ENCODE peak calls at places on chromosomes 7 and 10, in four cellular contexts. V is GM06990; T is CD4-positive, CD25-positive, alpha-beta regulatory T cell; W is stimulated activated CD4-positive, alpha-beta T cell treated with anti-CD3 and anti-CD28 coated beads, Interleukin-2, amount 100 ng/mL, for 48 hours. X is an unnamed sample.

GRCh38 chr7:140639366-140640053 is 1.1 kb downstream of the DENND2A start:
- DNase-seq in V (no peak), T (no peak), W (no peak), X (no peak)

GRCh38 chr7:140607441-140607989 is 33.1 kb downstream of the DENND2A start:
- DNase-seq in T (no peak), W (no peak), V (no peak), X (no peak)

GRCh38 chr10:129564923-129565322 is 97.9 kb downstream of the MGMT start:
- DNase-seq in T (no peak), W (no peak), V (no peak), X (no peak)

GRCh38 chr10:33804534-33804933 is 470.1 kb upstream of the NRP1 start:
- DNase-seq in T (no peak), V (no peak), W (no peak), X (no peak)

GRCh38 chr7:70060298-70061068 is 462.2 kb downstream of the AUTS2 start:
- DNase-seq in V (no peak), W (no peak), T (no peak), X (no peak)

GRCh38 chr10:17510242-17510908 is 56.0 kb upstream of the ST8SIA6 start:
- DNase-seq in T (no peak), W (no peak), V (peak), X (no peak)

GRCh38 chr10:131856441-131857094 is 44.2 kb upstream of the PPP2R2D start:
- DNase-seq in W (no peak), V (no peak), T (no peak), X (no peak)

GRCh38 chr10:108877130-108877529 is 1046.2 kb downstream of the XPNPEP1 start:
- DNase-seq in V (no peak), T (no peak), W (no peak), X (no peak)

GRCh38 chr7:1809601-1810258 is 139.7 kb downstream of the ELFN1 start:
- DNase-seq in W (no peak), T (no peak), V (no peak), X (no peak)

GRCh38 chr10:6204341-6205191 is 1.8 kb downstream of the PFKFB3 start:
- DNase-seq in W (no peak), T (no peak), V (no peak), X (peak)

GRCh38 chr10:59873924-59874323 is 32.4 kb downstream of the CCDC6 start:
- DNase-seq in T (no peak), V (peak), W (no peak), X (peak)

GRCh38 chr7:47266799-47267198 is 315.1 kb downstream of the TNS3 start:
- DNase-seq in V (no peak), T (no peak), W (no peak), X (no peak)

GRCh38 chr10:91621483-91622113 is 11.3 kb downstream of the PPP1R3C start:
- DNase-seq in W (no peak), V (no peak), T (no peak), X (no peak)

GRCh38 chr10:77504870-77505257 is 132.7 kb downstream of the KCNMA1 start:
- DNase-seq in V (no peak), T (no peak), W (no peak), X (no peak)

GRCh38 chr10:114584419-114584818 is 73.7 kb downstream of the ABLIM1 start:
- DNase-seq in V (no peak), W (no peak), T (no peak), X (no peak)

GRCh38 chr10:92740762-92741161 is 51.0 kb downstream of the HHEX start:
- DNase-seq in T (no peak), V (no peak), W (no peak), X (no peak)

GRCh38 chr10:114328876-114329275 is 75.4 kb downstream of the AFAP1L2 start:
- DNase-seq in T (no peak), W (no peak), V (no peak), X (no peak)

GRCh38 chr10:78910021-78910420 is 158.7 kb upstream of the ZMIZ1 start:
- DNase-seq in T (no peak), W (no peak), V (no peak), X (no peak)

GRCh38 chr7:14504134-14504533 is 398.4 kb downstream of the DGKB start:
- DNase-seq in V (no peak), W (no peak), T (no peak), X (no peak)

GRCh38 chr10:43775379-43775778 is 126.7 kb upstream of the ZNF32 start:
- DNase-seq in T (no peak), W (no peak), V (no peak), X (no peak)

GRCh38 chr10:12703813-12704212 is 297.7 kb downstream of the CCDC3 start:
- DNase-seq in T (no peak), V (no peak), W (no peak), X (no peak)

GRCh38 chr10:71542476-71542875 is 145.8 kb downstream of the CDH23 start:
- DNase-seq in T (no peak), W (no peak), V (no peak), X (no peak)

GRCh38 chr10:110898391-110898790 is 20.6 kb downstream of the BBIP1 start:
- DNase-seq in V (no peak), W (no peak), T (no peak), X (no peak)

GRCh38 chr10:127148066-127148932 is 48.1 kb downstream of the INSYN2A start:
- DNase-seq in T (no peak), V (no peak), W (no peak), X (no peak)

GRCh38 chr7:55212838-55213237 is 152.3 kb upstream of the LANCL2 start:
- DNase-seq in W (no peak), T (no peak), V (no peak), X (no peak)

GRCh38 chr7:105578496-105578895 is 2.8 kb downstream of the EFCAB10 start:
- DNase-seq in W (no peak), V (no peak), T (no peak), X (no peak)

GRCh38 chr10:4191354-4191753 is 406.3 kb upstream of the KLF6 start:
- DNase-seq in W (no peak), T (no peak), V (no peak), X (no peak)

GRCh38 chr7:71491331-71491730 is 359.4 kb downstream of the GALNT17 start:
- DNase-seq in V (no peak), W (no peak), T (no peak), X (no peak)

GRCh38 chr7:46218461-46219202 is 297.6 kb upstream of the IGFBP3 start:
- DNase-seq in W (no peak), T (no peak), V (no peak), X (no peak)

GRCh38 chr10:61608255-61609040 is 54.3 kb upstream of the CABCOCO1 start:
- DNase-seq in T (no peak), W (no peak), V (no peak), X (no peak)

GRCh38 chr7:41476117-41476803 is 226.6 kb downstream of the INHBA start:
- DNase-seq in T (no peak), V (no peak), W (no peak), X (no peak)

GRCh38 chr10:92290076-92290836 is 622 bp downstream of the CPEB3 start:
- DNase-seq in V (no peak), W (peak), T (peak), X (peak)

GRCh38 chr7:151796871-151797270 is 80.0 kb downstream of the PRKAG2 start:
- DNase-seq in V (no peak), W (no peak), T (no peak), X (no peak)

GRCh38 chr10:123930340-123931001 is 38.9 kb upstream of the CPXM2 start:
- DNase-seq in T (no peak), W (no peak), V (no peak), X (no peak)

GRCh38 chr10:100341953-100342626 is 4.9 kb upstream of the SCD start:
- DNase-seq in V (no peak), W (peak), T (no peak), X (peak)

GRCh38 chr7:116170180-116170579 is 40.2 kb upstream of the TES start:
- DNase-seq in W (no peak), T (no peak), V (no peak), X (no peak)

GRCh38 chr10:22086730-22087364 is 83.3 kb upstream of the DNAJC1 start:
- DNase-seq in V (no peak), T (no peak), W (no peak), X (no peak)

GRCh38 chr7:155001756-155002410 is 1.0 kb downstream of the PAXIP1 start:
- DNase-seq in W (no peak), V (no peak), T (no peak), X (peak)

GRCh38 chr7:27249724-27250636 is 7.4 kb downstream of the EVX1 start:
- DNase-seq in V (no peak), T (no peak), W (no peak), X (no peak)

GRCh38 chr7:123538189-123538714 is 3.9 kb upstream of the IQUB start:
- DNase-seq in V (no peak), W (no peak), T (no peak), X (no peak)

X was measured in germinal center.